ENCODE peak calls at places on chromosomes 12 and 14, in eight cellular contexts. Q is amniotic epithelial cell, X is ecto neural progenitor cell, W is left cardiac atrium, I is GM10248, Z is endodermal cell, L is heart left ventricle, T is NB4. H is an unnamed sample.

GRCh38 chr12:9707864-9708808 is 24.8 kb downstream of the CLECL1 start:
- DNase-seq in Q (peak), X (peak), W (peak), I (peak), Z (peak), L (peak), T (peak), H (peak)

GRCh38 chr12:122413516-122414404 is 8.7 kb downstream of the CLIP1 start:
- DNase-seq in Q (no peak), X (no peak), W (no peak), I (no peak), Z (no peak), L (no peak), T (peak), H (no peak)

GRCh38 chr12:22121224-22121623 is 75.2 kb downstream of the CMAS start:
- DNase-seq in Q (no peak), X (peak), W (no peak), I (peak), Z (peak), L (no peak), T (peak), H (no peak)

GRCh38 chr14:34981743-34982420 is 910 bp upstream of the SRP54 start:
- DNase-seq in Q (peak), X (no peak), W (no peak), I (no peak), Z (peak), L (no peak), T (peak), H (no peak)

GRCh38 chr12:54701940-54702592 is 53.9 kb upstream of the DCD start:
- DNase-seq in Q (peak), X (no peak), W (no peak), I (peak), Z (no peak), L (no peak), T (peak), H (peak)

GRCh38 chr12:1805441-1806081 is 14.8 kb upstream of the LRTM2 start:
- DNase-seq in Q (no peak), X (no peak), W (no peak), I (no peak), Z (no peak), L (peak), T (no peak), H (no peak)

GRCh38 chr12:120490833-120491512 is 4.9 kb upstream of the DYNLL1 start:
- DNase-seq in Q (no peak), X (no peak), W (no peak), I (no peak), Z (no peak), L (peak), T (no peak), H (no peak)

GRCh38 chr12:8033153-8034044 is 883 bp downstream of the FOXJ2 start:
- DNase-seq in Q (peak), X (peak), W (peak), I (peak), Z (peak), L (peak), T (peak), H (peak)

GRCh38 chr12:8034802-8035201 is 2.3 kb downstream of the FOXJ2 start:
- DNase-seq in Q (no peak), X (no peak), W (no peak), I (no peak), Z (no peak), L (no peak), T (no peak), H (no peak)

GRCh38 chr12:62732861-62733427 is 202.0 kb downstream of the PPM1H start:
- DNase-seq in Q (peak), X (no peak), W (peak), I (no peak), Z (no peak), L (no peak), T (peak), H (no peak)